ENCODE peak calls at places on chromosomes 4 and X, in seven cellular contexts. V is H1, H is IMR-90, B is neuronal stem cell, F is H9, W is trophoblast cell, M is mesendoderm. N is an unnamed sample.

GRCh38 chrX:115595049-115595448 is 34.1 kb downstream of the PLS3 start:
- DNase-seq in V (no peak), H (no peak), B (no peak), F (no peak), W (no peak), M (no peak), N (no peak)

GRCh38 chr4:122104184-122104583 is 47.9 kb upstream of the BLTP1 start:
- DNase-seq in V (no peak), H (peak; percentile 35), B (no peak), F (no peak), W (no peak), M (peak; percentile 18), N (no peak)

GRCh38 chrX:154458954-154459829 is 1.1 kb downstream of the PLXNA3 start:
- DNase-seq in V (no peak), H (no peak), B (no peak), F (no peak), W (no peak), M (peak; percentile 16), N (no peak)

GRCh38 chr4:145195167-145195952 is 15.0 kb upstream of the OTUD4 start:
- DNase-seq in V (no peak), H (no peak), B (no peak), F (no peak), W (peak; percentile 39), M (peak; percentile 63), N (no peak)

GRCh38 chrX:2495595-2495994 is 5.2 kb downstream of the DHRSX start:
- DNase-seq in V (no peak), H (no peak), B (no peak), F (no peak), W (no peak), M (no peak), N (no peak)

GRCh38 chr4:102757681-102758080 is 3.1 kb downstream of the MANBA start:
- DNase-seq in V (no peak), H (no peak), B (no peak), F (no peak), W (no peak), M (no peak), N (no peak)

GRCh38 chrX:12567857-12568256 is 223.4 kb upstream of the PRPS2 start:
- DNase-seq in V (no peak), H (peak; percentile 13), B (no peak), F (no peak), W (no peak), M (no peak), N (no peak)

GRCh38 chrX:136666088-136666487 is 18.1 kb downstream of the CD40LG start:
- DNase-seq in V (no peak), H (no peak), B (no peak), F (no peak), W (no peak), M (no peak), N (no peak)

GRCh38 chr4:6420036-6420435 is 52.4 kb downstream of the PPP2R2C start:
- DNase-seq in V (no peak), H (no peak), B (no peak), F (no peak), W (no peak), M (no peak), N (no peak)

GRCh38 chrX:38770152-38770551 is 31.1 kb upstream of the MID1IP1 start:
- DNase-seq in V (no peak), H (no peak), B (no peak), F (no peak), W (no peak), M (no peak), N (no peak)

GRCh38 chrX:101931104-101931493 is 728 bp downstream of the ZMAT1 start:
- DNase-seq in V (no peak), H (no peak), B (peak; percentile 1), F (no peak), W (no peak), M (no peak), N (no peak)

GRCh38 chrX:65587616-65588526 is 53.3 kb upstream of the LAS1L start:
- DNase-seq in V (no peak), H (peak; percentile 49), B (no peak), F (no peak), W (no peak), M (no peak), N (no peak)

GRCh38 chrX:8731579-8732395 is at the start of gene ANOS1:
- DNase-seq in V (no peak), H (no peak), B (peak; percentile 61), F (peak; percentile 80), W (no peak), M (peak; percentile 77), N (peak; percentile 22)

GRCh38 chr4:48949086-48949485 is 37.0 kb upstream of the CWH43 start:
- DNase-seq in V (no peak), H (no peak), B (no peak), F (no peak), W (no peak), M (no peak), N (no peak)

GRCh38 chr4:182918791-182919302 is 1.7 kb upstream of the DCTD start:
- DNase-seq in V (no peak), H (no peak), B (no peak), F (no peak), W (no peak), M (no peak), N (peak; percentile 12)

DNA sequence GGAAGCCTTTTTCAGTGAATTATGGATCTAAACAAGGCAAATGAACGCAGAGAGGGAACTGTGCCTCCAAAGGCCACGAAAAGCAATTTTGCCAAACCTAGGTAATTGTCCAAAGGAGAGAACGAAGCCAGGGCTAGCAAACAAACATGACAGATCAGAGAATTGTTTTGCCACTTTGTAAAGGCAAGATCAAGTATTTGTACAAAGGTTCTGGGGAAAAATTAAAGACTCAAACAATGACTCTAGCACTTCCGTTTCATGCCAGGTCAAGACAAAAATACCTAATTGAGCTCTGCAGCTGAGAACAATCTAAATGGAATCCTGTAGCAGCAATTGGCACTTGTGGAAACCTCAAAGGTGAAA is 8.5 kb downstream of the RBM47 start:
- DNase-seq in V (no peak), H (no peak), B (no peak), F (no peak), W (no peak), M (no peak), N (no peak)
- H3K23ac ChIP-seq in V (no peak overlapping the region), H (peak overlapping the region; percentile 26), B (no peak overlapping the region), F (no peak overlapping the region), W (no peak overlapping the region), M (no peak overlapping the region), N (no peak overlapping the region)

GRCh38 chr4:19034089-19034488 is 1012.5 kb upstream of the LCORL start:
- DNase-seq in V (no peak), H (no peak), B (no peak), F (no peak), W (no peak), M (no peak), N (peak; percentile 14)

GRCh38 chr4:19025031-19025430 is 1003.5 kb upstream of the LCORL start:
- DNase-seq in V (no peak), H (no peak), B (no peak), F (no peak), W (no peak), M (peak; percentile 18), N (no peak)

GRCh38 chr4:19030048-19030447 is 1008.5 kb upstream of the LCORL start:
- DNase-seq in V (no peak), H (peak; percentile 4), B (peak; percentile 24), F (no peak), W (no peak), M (peak; percentile 40), N (no peak)

GRCh38 chr4:19026281-19026680 is 1004.7 kb upstream of the LCORL start:
- DNase-seq in V (no peak), H (no peak), B (no peak), F (no peak), W (no peak), M (no peak), N (no peak)

GRCh38 chr4:19030536-19030935 is 1009.0 kb upstream of the LCORL start:
- DNase-seq in V (no peak), H (no peak), B (no peak), F (no peak), W (no peak), M (no peak), N (peak; percentile 33)
- H3K23ac ChIP-seq in V (no peak overlapping the region), H (no peak overlapping the region), B (no peak overlapping the region), F (no peak overlapping the region), W (no peak overlapping the region), M (no peak overlapping the region), N (no peak overlapping the region)

GRCh38 chr4:169314906-169315305 is 44.1 kb upstream of the SH3RF1 start:
- DNase-seq in V (no peak), H (peak; percentile 70), B (no peak), F (no peak), W (no peak), M (no peak), N (peak; percentile 47)
- H3K23ac ChIP-seq in V (no peak overlapping the region), H (no peak overlapping the region), B (no peak overlapping the region), F (no peak overlapping the region), W (no peak overlapping the region), M (no peak overlapping the region), N (no peak overlapping the region)

GRCh38 chrX:151912780-151913179 is at the start of gene MAGEA4:
- DNase-seq in V (no peak), H (no peak), B (no peak), F (no peak), W (peak; percentile 9), M (no peak), N (no peak)
- H3K23ac ChIP-seq in V (no peak within 1 kb of the TSS), H (no peak within 1 kb of the TSS), B (no peak within 1 kb of the TSS), F (no peak within 1 kb of the TSS), W (no peak within 1 kb of the TSS), M (no peak within 1 kb of the TSS), N (no peak within 1 kb of the TSS)

DNA sequence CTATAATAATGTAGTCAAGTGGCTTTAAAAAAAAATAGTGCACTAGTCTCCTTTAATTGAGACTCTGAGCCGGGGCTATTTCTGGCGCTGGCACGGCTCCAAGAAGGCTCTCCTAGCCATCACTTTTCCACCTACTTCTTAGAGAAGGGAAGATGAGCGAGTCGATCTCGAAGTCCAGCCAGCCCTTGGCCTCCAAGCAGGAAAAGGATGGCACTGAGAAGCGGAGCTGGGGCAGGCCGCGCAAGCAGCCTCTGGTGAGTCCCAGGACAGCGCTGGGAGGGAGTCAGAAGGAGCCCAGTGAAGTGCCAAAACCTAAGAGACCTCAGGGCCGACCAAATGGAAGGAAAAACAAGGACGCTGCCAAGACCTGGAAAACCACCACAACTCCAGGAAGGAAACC is 531.9 kb downstream of the MAGEB5 start:
- DNase-seq in V (no peak), H (no peak), B (no peak), F (no peak), W (no peak), M (no peak), N (no peak)
- H3K23ac ChIP-seq in V (no peak overlapping the region), H (no peak overlapping the region), B (no peak overlapping the region), F (no peak overlapping the region), W (no peak overlapping the region), M (no peak overlapping the region), N (no peak overlapping the region)

GRCh38 chr4:30056016-30056415 is 664.2 kb upstream of the PCDH7 start:
- DNase-seq in V (no peak), H (no peak), B (no peak), F (no peak), W (no peak), M (peak; percentile 6), N (no peak)
- H3K23ac ChIP-seq in V (no peak overlapping the region), H (no peak overlapping the region), B (no peak overlapping the region), F (no peak overlapping the region), W (no peak overlapping the region), M (no peak overlapping the region), N (no peak overlapping the region)

N was measured in mesenchymal stem cell.